ENCODE peak calls at places on chromosomes 16 and 17, in four cellular contexts. One of them, this sample, is unnamed.

GRCh38 chr16:81201267-81201666 is 37.2 kb upstream of the BCO1 start:
- DNase-seq in neuronal stem cell: no peak
- DNase-seq in mesenchymal stem cell: no peak
- DNase-seq in trophoblast cell: no peak
- DNase-seq in this sample: no peak

GRCh38 chr17:64091116-64091515 is 38.8 kb downstream of the ERN1 start:
- DNase-seq in neuronal stem cell: no peak
- DNase-seq in mesenchymal stem cell: no peak
- DNase-seq in trophoblast cell: no peak
- DNase-seq in this sample: no peak

GRCh38 chr17:40501499-40501911 is at the start of gene TNS4:
- DNase-seq in neuronal stem cell: no peak
- DNase-seq in mesenchymal stem cell: no peak
- DNase-seq in trophoblast cell: peak; percentile 76
- DNase-seq in this sample: no peak

GRCh38 chr17:61487161-61487654 is 35.0 kb downstream of the TBX4 start:
- DNase-seq in neuronal stem cell: no peak
- DNase-seq in mesenchymal stem cell: no peak
- DNase-seq in trophoblast cell: no peak
- DNase-seq in this sample: no peak

GRCh38 chr17:1559743-1560581 is 2.6 kb downstream of the PITPNA start:
- DNase-seq in neuronal stem cell: no peak
- DNase-seq in mesenchymal stem cell: no peak
- DNase-seq in trophoblast cell: no peak
- DNase-seq in this sample: no peak

GRCh38 chr16:76277099-76278030 is at the start of gene CNTNAP4:
- DNase-seq in neuronal stem cell: no peak
- DNase-seq in mesenchymal stem cell: no peak
- DNase-seq in trophoblast cell: no peak
- DNase-seq in this sample: peak; percentile 50

GRCh38 chr17:19508327-19508867 is 25.3 kb upstream of the SLC47A1 start:
- DNase-seq in neuronal stem cell: no peak
- DNase-seq in mesenchymal stem cell: no peak
- DNase-seq in trophoblast cell: no peak
- DNase-seq in this sample: peak; percentile 69

GRCh38 chr17:42346473-42346872 is 41.8 kb downstream of the STAT3 start:
- DNase-seq in neuronal stem cell: no peak
- DNase-seq in mesenchymal stem cell: no peak
- DNase-seq in trophoblast cell: no peak
- DNase-seq in this sample: no peak

GRCh38 chr17:5745091-5745820 is 160.9 kb upstream of the NLRP1 start:
- DNase-seq in neuronal stem cell: no peak
- DNase-seq in mesenchymal stem cell: no peak
- DNase-seq in trophoblast cell: no peak
- DNase-seq in this sample: no peak

GRCh38 chr17:60244656-60245055 is 94.9 kb downstream of the CA4 start:
- DNase-seq in neuronal stem cell: no peak
- DNase-seq in mesenchymal stem cell: no peak
- DNase-seq in trophoblast cell: no peak
- DNase-seq in this sample: no peak

GRCh38 chr16:88502776-88503280 is 49.7 kb downstream of the ZFPM1 start:
- DNase-seq in neuronal stem cell: no peak
- DNase-seq in mesenchymal stem cell: no peak
- DNase-seq in trophoblast cell: no peak
- DNase-seq in this sample: no peak

GRCh38 chr17:51734976-51735375 is 423.5 kb downstream of the CA10 start:
- DNase-seq in neuronal stem cell: no peak
- DNase-seq in mesenchymal stem cell: no peak
- DNase-seq in trophoblast cell: no peak
- DNase-seq in this sample: no peak

GRCh38 chr17:33204701-33205100 is 88.4 kb downstream of the ASIC2 start:
- DNase-seq in neuronal stem cell: no peak
- DNase-seq in mesenchymal stem cell: no peak
- DNase-seq in trophoblast cell: no peak
- DNase-seq in this sample: no peak

GRCh38 chr17:33202011-33202410 is 91.1 kb downstream of the ASIC2 start:
- DNase-seq in neuronal stem cell: no peak
- DNase-seq in mesenchymal stem cell: no peak
- DNase-seq in trophoblast cell: no peak
- DNase-seq in this sample: peak; percentile 55

GRCh38 chr17:33205552-33205951 is 87.5 kb downstream of the ASIC2 start:
- DNase-seq in neuronal stem cell: no peak
- DNase-seq in mesenchymal stem cell: no peak
- DNase-seq in trophoblast cell: no peak
- DNase-seq in this sample: peak; percentile 16

GRCh38 chr17:33202796-33203195 is 90.3 kb downstream of the ASIC2 start:
- DNase-seq in neuronal stem cell: no peak
- DNase-seq in mesenchymal stem cell: no peak
- DNase-seq in trophoblast cell: no peak
- DNase-seq in this sample: peak; percentile 22

DNA sequence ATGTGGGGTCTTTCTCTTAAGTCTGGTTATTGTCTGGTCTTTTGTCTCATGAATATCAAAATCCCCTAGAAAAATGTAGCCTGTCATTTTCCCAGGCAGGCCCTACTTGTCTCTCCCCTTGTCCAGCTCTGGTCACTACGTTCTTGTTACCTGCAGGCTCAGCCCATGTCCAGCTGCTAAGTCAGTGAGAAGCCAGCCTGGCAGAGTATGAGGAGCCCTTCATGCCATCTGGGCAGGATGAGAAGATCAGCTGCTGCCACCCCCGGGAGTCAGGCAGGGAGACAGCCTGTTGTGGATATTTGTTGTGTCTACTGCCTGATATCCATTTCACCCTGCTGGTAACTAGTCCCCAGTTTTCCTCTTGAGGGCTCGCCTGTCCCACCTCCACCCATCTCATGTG is 88.9 kb downstream of the ASIC2 start:
- DNase-seq in neuronal stem cell: no peak
- DNase-seq in mesenchymal stem cell: no peak
- DNase-seq in trophoblast cell: no peak
- DNase-seq in this sample: peak; percentile 18
- H2AK5ac ChIP-seq in neuronal stem cell: no peak overlapping the region
- H2AK5ac ChIP-seq in mesenchymal stem cell: no peak overlapping the region
- H2AK5ac ChIP-seq in trophoblast cell: no peak overlapping the region
- H2AK5ac ChIP-seq in this sample: no peak overlapping the region

GRCh38 chr17:32323784-32324590 is 18.0 kb downstream of the C17orf75 start:
- DNase-seq in neuronal stem cell: peak; percentile 39
- DNase-seq in mesenchymal stem cell: peak; percentile 51
- DNase-seq in trophoblast cell: no peak
- DNase-seq in this sample: no peak

GRCh38 chr17:32320847-32321246 is 21.1 kb downstream of the C17orf75 start:
- DNase-seq in neuronal stem cell: no peak
- DNase-seq in mesenchymal stem cell: no peak
- DNase-seq in trophoblast cell: no peak
- DNase-seq in this sample: peak; percentile 27

GRCh38 chr17:32327911-32328310 is 14.1 kb downstream of the C17orf75 start:
- DNase-seq in neuronal stem cell: no peak
- DNase-seq in mesenchymal stem cell: no peak
- DNase-seq in trophoblast cell: peak; percentile 28
- DNase-seq in this sample: no peak

GRCh38 chr17:32319548-32319905 is 22.4 kb downstream of the C17orf75 start:
- DNase-seq in neuronal stem cell: peak; percentile 61
- DNase-seq in mesenchymal stem cell: peak; percentile 58
- DNase-seq in trophoblast cell: peak; percentile 64
- DNase-seq in this sample: peak; percentile 91

DNA sequence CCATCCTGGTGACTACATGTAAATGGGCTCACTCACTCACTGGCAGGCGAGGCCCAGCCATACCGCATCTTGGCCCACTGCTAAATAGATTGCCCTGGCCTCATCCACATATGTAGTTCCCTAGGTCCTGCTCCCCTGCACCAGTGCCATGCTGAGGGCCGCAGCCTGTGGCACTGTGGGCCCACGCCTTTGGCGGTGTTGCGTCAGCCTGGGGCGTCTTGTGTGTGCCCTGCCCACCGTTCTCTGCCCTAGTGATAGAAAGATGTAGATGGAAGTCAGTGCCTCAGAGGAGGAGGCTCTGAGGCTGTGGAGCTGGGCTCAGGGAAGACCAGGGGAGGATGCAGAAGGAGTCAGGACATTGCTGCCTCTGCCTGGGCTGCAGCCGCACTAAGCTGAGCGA is 18.9 kb downstream of the C17orf75 start:
- DNase-seq in neuronal stem cell: no peak
- DNase-seq in mesenchymal stem cell: no peak
- DNase-seq in trophoblast cell: no peak
- DNase-seq in this sample: no peak
- H2BK12ac ChIP-seq in neuronal stem cell: peak overlapping the region; percentile 73
- H2BK12ac ChIP-seq in mesenchymal stem cell: no peak overlapping the region
- H2BK12ac ChIP-seq in trophoblast cell: no peak overlapping the region
- H2BK12ac ChIP-seq in this sample: no peak overlapping the region

GRCh38 chr17:28948342-28948741 is 3.0 kb downstream of the PHF12 start:
- DNase-seq in neuronal stem cell: no peak
- DNase-seq in mesenchymal stem cell: no peak
- DNase-seq in trophoblast cell: no peak
- DNase-seq in this sample: no peak
- H2AK5ac ChIP-seq in neuronal stem cell: no peak overlapping the region
- H2AK5ac ChIP-seq in mesenchymal stem cell: no peak overlapping the region
- H2AK5ac ChIP-seq in trophoblast cell: no peak overlapping the region
- H2AK5ac ChIP-seq in this sample: no peak overlapping the region

DNA sequence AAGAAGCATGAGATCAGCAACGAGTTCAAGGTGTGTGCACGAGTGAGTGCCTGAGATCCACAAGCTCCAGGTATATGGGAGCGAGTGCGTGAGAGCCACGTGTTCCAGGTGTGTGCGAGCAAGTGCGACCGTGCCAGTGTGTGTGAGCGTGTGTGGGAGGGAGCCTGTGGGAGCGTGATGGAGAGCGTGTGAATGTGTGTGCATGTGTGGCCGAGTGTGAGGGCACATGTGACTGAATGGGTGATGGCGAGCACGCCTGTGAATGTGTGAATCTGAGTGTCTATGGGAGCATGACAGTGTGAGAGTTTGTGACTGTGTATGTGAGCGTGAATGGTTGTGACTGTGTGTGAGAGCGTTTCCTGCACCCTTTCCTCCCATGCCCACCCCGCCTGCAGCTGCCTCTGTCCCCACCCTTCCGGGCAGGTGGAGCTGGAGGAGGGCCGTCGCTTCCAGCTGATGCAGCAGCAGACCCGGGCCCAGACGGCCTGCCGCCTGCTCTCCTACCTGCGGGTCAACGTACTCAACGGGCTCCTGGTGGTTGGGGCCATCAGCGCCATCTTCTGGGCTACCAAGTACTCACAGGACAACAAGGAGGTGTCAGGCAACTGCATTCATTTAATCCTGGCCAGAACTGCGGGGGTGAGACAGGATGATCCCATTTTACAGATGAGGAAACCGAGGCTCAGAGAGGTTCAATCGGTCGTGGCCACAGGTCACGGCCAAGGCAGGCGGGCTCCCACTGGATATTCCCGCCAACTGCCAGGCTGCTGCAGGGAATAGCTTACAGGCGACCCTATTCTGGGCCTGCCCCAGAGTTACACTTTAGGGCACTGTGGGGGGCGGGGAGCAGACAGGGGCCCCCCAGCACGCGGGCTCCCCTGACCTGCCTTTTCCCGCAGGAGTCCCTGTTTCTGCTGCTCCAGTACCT is 3.7 kb downstream of the TMC8 start:
- DNase-seq in neuronal stem cell: peak; percentile 54
- DNase-seq in mesenchymal stem cell: no peak
- DNase-seq in trophoblast cell: peak; percentile 54
- DNase-seq in this sample: peak; percentile 96
- H2BK12ac ChIP-seq in neuronal stem cell: peak overlapping the region; percentile 95
- H2BK12ac ChIP-seq in mesenchymal stem cell: no peak overlapping the region
- H2BK12ac ChIP-seq in trophoblast cell: no peak overlapping the region
- H2BK12ac ChIP-seq in this sample: no peak overlapping the region